ENCODE peak calls at places on chromosomes 6 and 20, in four cellular contexts. I, H, R and A are unnamed samples.

GRCh38 chr6:1129141-1129540 is 182.8 kb upstream of the FOXQ1 start:
- DNase-seq in R (no peak), I (no peak), H (peak; percentile 17), A (no peak)

GRCh38 chr6:89566930-89567634 is 71.5 kb downstream of the LYRM2 start:
- DNase-seq in I (no peak), H (no peak), R (no peak), A (no peak)

GRCh38 chr6:153001767-153002612 is 519 bp downstream of the MTRF1L start:
- DNase-seq in H (no peak), I (peak; percentile 13), R (no peak), A (no peak)

GRCh38 chr6:11493979-11494378 is 43.6 kb upstream of the TMEM170B start:
- DNase-seq in H (peak; percentile 20), I (no peak), R (no peak), A (no peak)

GRCh38 chr20:19504251-19504650 is 253.8 kb upstream of the RIN2 start:
- DNase-seq in R (no peak), I (no peak), H (no peak), A (no peak)

GRCh38 chr6:24340998-24341934 is 16.6 kb downstream of the DCDC2 start:
- DNase-seq in H (no peak), I (no peak), R (no peak), A (no peak)

GRCh38 chr20:63280929-63281545 is 8.4 kb downstream of the ARFGAP1 start:
- DNase-seq in H (no peak), R (no peak), I (no peak), A (no peak)

GRCh38 chr6:19898141-19898740 is 61.1 kb downstream of the ID4 start:
- DNase-seq in I (no peak), R (no peak), H (no peak), A (no peak)

GRCh38 chr6:118968416-118968815 is 33.5 kb upstream of the MCM9 start:
- DNase-seq in H (peak; percentile 4), R (no peak), I (no peak), A (no peak)

GRCh38 chr20:57544838-57545564 is 15.9 kb upstream of the PCK1 start:
- DNase-seq in H (no peak), R (no peak), I (no peak), A (no peak)

GRCh38 chr20:57483287-57484050 is 41.5 kb downstream of the CTCFL start:
- DNase-seq in R (peak; percentile 73), H (no peak), I (no peak), A (no peak)

GRCh38 chr6:43773981-43774775 is 4.2 kb downstream of the VEGFA start:
- DNase-seq in I (no peak), R (no peak), H (no peak), A (peak; percentile 50)

GRCh38 chr6:102732908-102733307 is 1339.4 kb downstream of the GRIK2 start:
- DNase-seq in R (no peak), H (peak; percentile 1), I (no peak), A (no peak)

GRCh38 chr6:149078383-149078782 is 239.1 kb upstream of the TAB2 start:
- DNase-seq in R (no peak), H (no peak), I (no peak), A (no peak)

GRCh38 chr20:50077818-50078601 is 34.9 kb downstream of the UBE2V1 start:
- DNase-seq in H (no peak), R (no peak), I (no peak), A (no peak)

GRCh38 chr20:12597491-12597890 is 411.3 kb upstream of the SPTLC3 start:
- DNase-seq in I (no peak), H (no peak), R (no peak), A (no peak)